ENCODE peak calls at places on chromosome 21, in ten cellular contexts. T is kidney epithelial cell, V is prostate gland, C is fibroblast of the aortic adventitia, B is bronchial epithelial cell, J is ascending aorta, O is aorta, S is GM06990, D is NT2/D1, U is mucosa of descending colon. N is an unnamed sample.
A peak's percentile ranks its signal among the peaks of the same experiment; 100 is the strongest.

GRCh38 chr21:15367061-15367626 is 302.3 kb upstream of the NRIP1 start:
- DNase-seq in V (no peak), B (no peak), U (no peak), C (no peak), O (no peak), T (no peak), S (no peak), D (peak; percentile 72), J (no peak), N (no peak)

GRCh38 chr21:15151385-15152103 is 86.7 kb upstream of the NRIP1 start:
- DNase-seq in C (no peak), V (no peak), D (no peak), T (no peak), S (no peak), J (no peak), O (no peak), U (no peak), B (no peak), N (no peak)

GRCh38 chr21:38619865-38620513 is 121.7 kb upstream of the ERG start:
- DNase-seq in D (no peak), U (no peak), S (no peak), T (no peak), B (peak; percentile 78), J (peak; percentile 87), O (peak; percentile 88), C (peak; percentile 94), V (peak; percentile 43), N (peak; percentile 85)

GRCh38 chr21:24939288-24939687 is 668.0 kb downstream of the MRPL39 start:
- DNase-seq in O (no peak), S (no peak), T (no peak), D (no peak), V (peak; percentile 73), C (no peak), U (no peak), J (no peak), B (no peak), N (peak; percentile 71)

GRCh38 chr21:43949499-43950208 is 62.5 kb upstream of the TRAPPC10 start:
- DNase-seq in B (no peak), V (no peak), D (no peak), J (no peak), U (no peak), T (no peak), S (no peak), O (no peak), C (no peak), N (no peak)

GRCh38 chr21:37878946-37879660 is 37.2 kb downstream of the KCNJ6 start:
- DNase-seq in S (no peak), B (peak; percentile 95), T (peak; percentile 93), D (no peak), J (no peak), C (peak; percentile 49), U (no peak), V (no peak), O (no peak), N (peak; percentile 4)

GRCh38 chr21:38813554-38813953 is 7.8 kb downstream of the ETS2 start:
- DNase-seq in D (no peak), C (no peak), T (no peak), O (no peak), B (no peak), U (no peak), J (no peak), V (no peak), S (no peak), N (no peak)

GRCh38 chr21:45168522-45168921 is 94.1 kb downstream of the ADARB1 start:
- DNase-seq in C (no peak), O (no peak), V (no peak), B (no peak), J (no peak), T (no peak), U (no peak), D (no peak), S (no peak), N (no peak)

GRCh38 chr21:38859852-38860251 is 54.1 kb downstream of the ETS2 start:
- DNase-seq in B (peak; percentile 80), C (no peak), J (no peak), V (no peak), S (no peak), U (no peak), D (no peak), O (no peak), T (no peak), N (no peak)

GRCh38 chr21:27734146-27734545 is 767.3 kb upstream of the ADAMTS5 start:
- DNase-seq in O (no peak), D (no peak), S (no peak), U (no peak), B (peak; percentile 38), V (no peak), J (no peak), C (peak; percentile 67), T (peak; percentile 1), N (no peak)

GRCh38 chr21:45875416-45875760 is 106.2 kb upstream of the COL6A1 start:
- DNase-seq in J (no peak), T (no peak), C (no peak), V (no peak), U (peak; percentile 12), S (no peak), B (no peak), O (peak; percentile 51), D (no peak), N (no peak)

GRCh38 chr21:39221282-39221996 is 38.2 kb upstream of the PSMG1 start:
- DNase-seq in B (peak; percentile 22), J (no peak), S (no peak), V (no peak), O (no peak), T (no peak), D (no peak), C (no peak), U (no peak), N (no peak)

DNA sequence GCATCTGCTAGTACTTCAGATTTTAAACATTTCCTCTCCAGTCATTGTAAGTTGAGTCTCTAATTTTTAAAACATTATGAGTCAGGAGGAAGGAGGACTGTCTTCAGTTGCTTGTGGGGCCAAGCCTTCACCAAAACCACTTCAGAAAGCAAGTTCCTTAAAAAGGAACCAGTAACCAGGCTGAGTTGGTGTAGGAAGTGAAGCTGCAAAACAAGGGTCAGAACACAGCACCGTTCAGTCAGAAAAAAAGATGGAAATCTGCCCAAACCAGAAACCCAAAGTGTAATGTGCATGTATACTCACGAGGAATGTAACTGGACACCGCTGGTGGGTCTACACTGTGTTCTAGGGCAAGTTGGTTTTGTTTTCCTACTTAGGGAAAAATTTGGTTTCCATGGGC is 402.1 kb downstream of the SETD4 start:
- DNase-seq in J (no peak), B (no peak), U (no peak), O (no peak), V (no peak), D (no peak), S (no peak), C (peak; percentile 73), T (no peak), N (no peak)
- H3K4me3 ChIP-seq in J (no peak overlapping the region), B (no peak overlapping the region), U (no peak overlapping the region), O (no peak overlapping the region), V (no peak overlapping the region), D (no peak overlapping the region), S (no peak overlapping the region), C (no peak overlapping the region), T (no peak overlapping the region), N (no peak overlapping the region)

GRCh38 chr21:36861595-36861883 is 104.9 kb downstream of the HLCS start:
- DNase-seq in T (no peak), V (no peak), J (no peak), C (no peak), D (no peak), B (peak; percentile 13), U (no peak), S (no peak), O (no peak), N (no peak)
- H3K4me3 ChIP-seq in T (no peak overlapping the region), V (no peak overlapping the region), J (no peak overlapping the region), C (no peak overlapping the region), D (no peak overlapping the region), B (no peak overlapping the region), U (no peak overlapping the region), S (no peak overlapping the region), O (no peak overlapping the region), N (no peak overlapping the region)

DNA sequence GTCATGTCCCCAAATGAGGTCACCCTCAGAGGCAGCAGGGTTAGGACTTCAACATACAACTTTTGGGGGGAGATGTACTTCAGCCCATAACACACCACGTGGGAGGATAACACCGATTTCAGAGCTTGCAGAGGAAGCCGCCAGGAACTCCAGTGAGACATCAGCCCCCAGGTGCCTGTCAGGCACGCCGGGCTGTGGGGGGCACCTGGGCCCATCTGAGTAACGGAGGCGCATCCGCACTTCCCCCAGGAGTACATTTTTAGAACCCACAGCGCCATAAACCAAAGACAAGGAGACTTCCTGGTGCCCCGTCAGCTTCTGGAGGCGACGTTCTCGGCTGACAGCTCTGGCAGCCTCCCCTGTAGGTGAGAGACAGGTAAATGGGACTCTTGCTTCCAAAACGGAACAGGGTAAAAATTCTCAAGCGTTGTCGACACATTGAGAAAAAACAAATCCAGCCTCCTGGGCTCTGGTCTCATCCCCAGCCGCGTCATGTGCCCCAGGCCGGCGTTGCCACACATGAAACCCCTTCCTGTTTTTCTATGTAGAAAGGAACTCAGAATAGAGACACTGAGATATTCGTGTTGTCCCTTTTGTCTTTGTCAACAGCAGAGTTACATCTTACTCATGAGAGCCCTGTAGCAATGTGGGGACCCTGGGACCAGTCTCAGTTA is 93.3 kb downstream of the PDE9A start:
- DNase-seq in U (peak; percentile 49), J (peak; percentile 73), O (peak; percentile 74), T (no peak), D (no peak), V (no peak), S (no peak), C (no peak), B (no peak), N (no peak)
- H3K4me3 ChIP-seq in U (no peak overlapping the region), J (no peak overlapping the region), O (no peak overlapping the region), T (no peak overlapping the region), D (no peak overlapping the region), V (no peak overlapping the region), S (no peak overlapping the region), C (no peak overlapping the region), B (no peak overlapping the region), N (no peak overlapping the region)

GRCh38 chr21:26385721-26386120 is 187.4 kb downstream of the CYYR1 start:
- DNase-seq in O (no peak), J (no peak), T (no peak), U (no peak), C (peak; percentile 54), V (no peak), B (peak; percentile 73), D (no peak), S (no peak), N (no peak)
- H3K4me3 ChIP-seq in O (no peak overlapping the region), J (no peak overlapping the region), T (no peak overlapping the region), U (no peak overlapping the region), C (no peak overlapping the region), V (no peak overlapping the region), B (no peak overlapping the region), D (no peak overlapping the region), S (no peak overlapping the region), N (no peak overlapping the region)

N was measured in MG63.